ENCODE peak calls at places on chromosomes 7 and 10, in seven cellular contexts. I, D, P, Q, G, C and O are unnamed samples.

GRCh38 chr10:82981137-82981723 is 1106.2 kb downstream of the NRG3 start:
- DNase-seq in Q (no peak), G (peak), D (no peak), P (peak), C (no peak), I (no peak), O (no peak)

GRCh38 chr7:51242881-51243518 is 73.6 kb downstream of the COBL start:
- DNase-seq in D (no peak), G (no peak), Q (no peak), I (no peak), C (no peak), P (no peak), O (no peak)

GRCh38 chr7:72235351-72235750 is 176.8 kb downstream of the CALN1 start:
- DNase-seq in C (no peak), Q (no peak), I (no peak), D (no peak), G (no peak), P (no peak), O (no peak)

GRCh38 chr7:158035343-158035742 is 552.3 kb downstream of the PTPRN2 start:
- DNase-seq in Q (no peak), G (no peak), D (no peak), C (no peak), I (no peak), P (no peak), O (no peak)

GRCh38 chr7:6035165-6035564 is 4.0 kb downstream of the ANKRD61 start:
- DNase-seq in P (no peak), G (no peak), I (no peak), D (no peak), Q (no peak), C (no peak), O (no peak)

GRCh38 chr7:130377178-130377577 is 3.1 kb upstream of the CPA1 start:
- DNase-seq in P (no peak), C (no peak), Q (no peak), I (no peak), G (no peak), D (no peak), O (no peak)

GRCh38 chr10:110488124-110488681 is 9.5 kb upstream of the DUSP5 start:
- DNase-seq in G (peak), Q (no peak), I (no peak), D (no peak), P (no peak), C (peak), O (no peak)

GRCh38 chr10:13458107-13458761 is 70.6 kb downstream of the BEND7 start:
- DNase-seq in I (no peak), Q (no peak), C (no peak), G (no peak), D (no peak), P (no peak), O (no peak)

GRCh38 chr7:151792011-151792410 is 84.9 kb downstream of the PRKAG2 start:
- DNase-seq in I (no peak), C (no peak), G (no peak), P (no peak), D (no peak), Q (no peak), O (no peak)

GRCh38 chr10:84605802-84606201 is 277.4 kb downstream of the CCSER2 start:
- DNase-seq in I (no peak), C (no peak), D (no peak), P (no peak), G (no peak), Q (no peak), O (no peak)

GRCh38 chr10:130234171-130234965 is 98.2 kb downstream of the GLRX3 start:
- DNase-seq in G (no peak), Q (no peak), I (no peak), P (no peak), C (no peak), D (no peak), O (no peak)

GRCh38 chr10:101214446-101215396 is 14.5 kb downstream of the LBX1 start:
- DNase-seq in Q (peak), D (no peak), G (peak), C (peak), P (peak), I (peak), O (no peak)

GRCh38 chr10:48785796-48786195 is 101.1 kb downstream of the WDFY4 start:
- DNase-seq in D (no peak), G (no peak), P (no peak), Q (no peak), I (no peak), C (no peak), O (no peak)

GRCh38 chr10:79487296-79488194 is 24.8 kb upstream of the EIF5AL1 start:
- DNase-seq in Q (no peak), D (no peak), G (peak), C (peak), I (peak), P (peak), O (no peak)

GRCh38 chr10:100826983-100827818 is 81.8 kb downstream of the PAX2 start:
- DNase-seq in C (no peak), G (no peak), D (no peak), P (peak), Q (no peak), I (no peak), O (no peak)

GRCh38 chr10:32318476-32318896 is 28.5 kb downstream of the EPC1 start:
- DNase-seq in C (peak), G (no peak), I (no peak), D (no peak), Q (no peak), P (no peak), O (no peak)

GRCh38 chr10:78688945-78689935 is 379.5 kb upstream of the ZMIZ1 start:
- DNase-seq in D (peak), Q (no peak), G (peak), I (no peak), P (peak), C (no peak), O (no peak)

GRCh38 chr10:125283191-125283590 is 122.8 kb upstream of the CTBP2 start:
- DNase-seq in G (no peak), Q (peak), P (no peak), I (no peak), D (no peak), C (no peak), O (no peak)

GRCh38 chr10:103750836-103751235 is 104.5 kb downstream of the SH3PXD2A start:
- DNase-seq in P (no peak), I (no peak), C (no peak), Q (no peak), D (no peak), G (no peak), O (no peak)

GRCh38 chr10:93476756-93477155 is 5.4 kb downstream of the MYOF start:
- DNase-seq in D (no peak), C (no peak), G (no peak), I (no peak), Q (no peak), P (no peak), O (no peak)

GRCh38 chr7:5523052-5523711 is 99.5 kb upstream of the TNRC18 start:
- DNase-seq in G (peak), C (peak), I (no peak), Q (no peak), D (no peak), P (no peak), O (peak)

GRCh38 chr10:114970515-114970914 is 32.5 kb downstream of the TRUB1 start:
- DNase-seq in Q (no peak), I (no peak), G (no peak), P (peak), D (no peak), C (no peak), O (no peak)

GRCh38 chr7:158137516-158138328 is 449.9 kb downstream of the PTPRN2 start:
- DNase-seq in G (no peak), C (no peak), P (no peak), D (no peak), Q (no peak), I (no peak), O (no peak)

GRCh38 chr10:103448751-103449150 is 3.4 kb downstream of the CALHM2 start:
- DNase-seq in C (peak), G (peak), D (no peak), P (no peak), Q (no peak), I (peak), O (no peak)

GRCh38 chr10:130866857-130867256 is 444.7 kb downstream of the TCERG1L start:
- DNase-seq in G (no peak), C (no peak), D (no peak), Q (no peak), I (no peak), P (no peak), O (no peak)

GRCh38 chr10:13608246-13608853 is 21.6 kb downstream of the PRPF18 start:
- DNase-seq in C (no peak), P (no peak), I (no peak), G (no peak), D (no peak), Q (no peak), O (no peak)